ENCODE peak calls at places on chromosomes 12 and 14, in nine cellular contexts. One of them, this sample, is unnamed.

GRCh38 chr14:28001002-28001401 is 765.6 kb upstream of the FOXG1 start:
- DNase-seq in globus pallidus: no peak
- DNase-seq in activated T-helper 1 cell treated with Interleukin-2 at 50 U/mL for 16 hours: no peak
- DNase-seq in heart left ventricle: no peak
- DNase-seq in lung: no peak
- DNase-seq in cardiac muscle cell: no peak
- DNase-seq in Caki2: no peak
- DNase-seq in dorsolateral prefrontal cortex: no peak
- DNase-seq in Jurkat, Clone E6-1: no peak
- DNase-seq in this sample: no peak

GRCh38 chr12:62731378-62731710 is 203.6 kb downstream of the PPM1H start:
- DNase-seq in globus pallidus: no peak
- DNase-seq in activated T-helper 1 cell treated with Interleukin-2 at 50 U/mL for 16 hours: no peak
- DNase-seq in heart left ventricle: no peak
- DNase-seq in lung: no peak
- DNase-seq in cardiac muscle cell: no peak
- DNase-seq in Caki2: no peak
- DNase-seq in dorsolateral prefrontal cortex: no peak
- DNase-seq in Jurkat, Clone E6-1: no peak
- DNase-seq in this sample: no peak

GRCh38 chr12:25249951-25250738 is 584 bp downstream of the KRAS start:
- DNase-seq in globus pallidus: peak
- DNase-seq in activated T-helper 1 cell treated with Interleukin-2 at 50 U/mL for 16 hours: peak
- DNase-seq in heart left ventricle: peak
- DNase-seq in lung: peak
- DNase-seq in cardiac muscle cell: peak
- DNase-seq in Caki2: peak
- DNase-seq in dorsolateral prefrontal cortex: no peak
- DNase-seq in Jurkat, Clone E6-1: no peak
- DNase-seq in this sample: no peak

GRCh38 chr12:109294286-109294796 is 14.7 kb downstream of the FOXN4 start:
- DNase-seq in globus pallidus: no peak
- DNase-seq in activated T-helper 1 cell treated with Interleukin-2 at 50 U/mL for 16 hours: no peak
- DNase-seq in heart left ventricle: no peak
- DNase-seq in lung: no peak
- DNase-seq in cardiac muscle cell: no peak
- DNase-seq in Caki2: no peak
- DNase-seq in dorsolateral prefrontal cortex: no peak
- DNase-seq in Jurkat, Clone E6-1: no peak
- DNase-seq in this sample: no peak

GRCh38 chr14:101066826-101067508 is 163.4 kb upstream of the RTL1 start:
- DNase-seq in globus pallidus: no peak
- DNase-seq in activated T-helper 1 cell treated with Interleukin-2 at 50 U/mL for 16 hours: no peak
- DNase-seq in heart left ventricle: no peak
- DNase-seq in lung: no peak
- DNase-seq in cardiac muscle cell: no peak
- DNase-seq in Caki2: no peak
- DNase-seq in dorsolateral prefrontal cortex: peak
- DNase-seq in Jurkat, Clone E6-1: no peak
- DNase-seq in this sample: no peak

GRCh38 chr12:5171701-5172100 is 128.0 kb downstream of the KCNA5 start:
- DNase-seq in globus pallidus: peak
- DNase-seq in activated T-helper 1 cell treated with Interleukin-2 at 50 U/mL for 16 hours: no peak
- DNase-seq in heart left ventricle: no peak
- DNase-seq in lung: peak
- DNase-seq in cardiac muscle cell: peak
- DNase-seq in Caki2: peak
- DNase-seq in dorsolateral prefrontal cortex: no peak
- DNase-seq in Jurkat, Clone E6-1: no peak
- DNase-seq in this sample: no peak

GRCh38 chr12:116849216-116849615 is 32.0 kb downstream of the HRK start:
- DNase-seq in globus pallidus: no peak
- DNase-seq in activated T-helper 1 cell treated with Interleukin-2 at 50 U/mL for 16 hours: no peak
- DNase-seq in heart left ventricle: no peak
- DNase-seq in lung: no peak
- DNase-seq in cardiac muscle cell: no peak
- DNase-seq in Caki2: no peak
- DNase-seq in dorsolateral prefrontal cortex: no peak
- DNase-seq in Jurkat, Clone E6-1: no peak
- DNase-seq in this sample: no peak

GRCh38 chr12:111093428-111094142 is 173.2 kb upstream of the MYL2 start:
- DNase-seq in globus pallidus: no peak
- DNase-seq in activated T-helper 1 cell treated with Interleukin-2 at 50 U/mL for 16 hours: no peak
- DNase-seq in heart left ventricle: no peak
- DNase-seq in lung: no peak
- DNase-seq in cardiac muscle cell: no peak
- DNase-seq in Caki2: no peak
- DNase-seq in dorsolateral prefrontal cortex: no peak
- DNase-seq in Jurkat, Clone E6-1: peak
- DNase-seq in this sample: no peak

GRCh38 chr12:83225806-83226205 is 539.1 kb downstream of the TMTC2 start:
- DNase-seq in globus pallidus: no peak
- DNase-seq in activated T-helper 1 cell treated with Interleukin-2 at 50 U/mL for 16 hours: no peak
- DNase-seq in heart left ventricle: no peak
- DNase-seq in lung: no peak
- DNase-seq in cardiac muscle cell: no peak
- DNase-seq in Caki2: no peak
- DNase-seq in dorsolateral prefrontal cortex: no peak
- DNase-seq in Jurkat, Clone E6-1: no peak
- DNase-seq in this sample: no peak

GRCh38 chr14:103021817-103022668 is 35.3 kb downstream of the CDC42BPB start:
- DNase-seq in globus pallidus: peak
- DNase-seq in activated T-helper 1 cell treated with Interleukin-2 at 50 U/mL for 16 hours: no peak
- DNase-seq in heart left ventricle: no peak
- DNase-seq in lung: no peak
- DNase-seq in cardiac muscle cell: no peak
- DNase-seq in Caki2: no peak
- DNase-seq in dorsolateral prefrontal cortex: no peak
- DNase-seq in Jurkat, Clone E6-1: no peak
- DNase-seq in this sample: no peak